ENCODE peak calls at places on chromosomes 11 and 22, in four cellular contexts. One of them, this sample, is unnamed.

GRCh38 chr11:75174781-75175370 is 24.0 kb downstream of the SLCO2B1 start:
- DNase-seq in HepG2: no peak
- DNase-seq in SK-N-SH: no peak
- DNase-seq in GM12878: no peak
- DNase-seq in this sample: no peak

GRCh38 chr22:22787151-22787550 is 100.5 kb upstream of the IGLL5 start:
- DNase-seq in HepG2: no peak
- DNase-seq in SK-N-SH: no peak
- DNase-seq in GM12878: no peak
- DNase-seq in this sample: no peak

GRCh38 chr11:46003647-46004046 is 81.2 kb downstream of the LARGE2 start:
- DNase-seq in HepG2: no peak
- DNase-seq in SK-N-SH: no peak
- DNase-seq in GM12878: no peak
- DNase-seq in this sample: no peak

GRCh38 chr11:2248242-2248641 is 22.1 kb downstream of the ASCL2 start:
- DNase-seq in HepG2: no peak
- DNase-seq in SK-N-SH: no peak
- DNase-seq in GM12878: no peak
- DNase-seq in this sample: no peak

GRCh38 chr11:67534070-67534679 is 10.9 kb upstream of the CABP2 start:
- DNase-seq in HepG2: no peak
- DNase-seq in SK-N-SH: no peak
- DNase-seq in GM12878: no peak
- DNase-seq in this sample: peak; percentile 52

GRCh38 chr11:17578958-17579357 is 31.9 kb downstream of the OTOG start:
- DNase-seq in HepG2: no peak
- DNase-seq in SK-N-SH: no peak
- DNase-seq in GM12878: no peak
- DNase-seq in this sample: no peak

GRCh38 chr22:40553014-40553579 is 83.4 kb downstream of the MRTFA start:
- DNase-seq in HepG2: no peak
- DNase-seq in SK-N-SH: no peak
- DNase-seq in GM12878: no peak
- DNase-seq in this sample: no peak

GRCh38 chr11:45446426-45446825 is 160.3 kb upstream of the SYT13 start:
- DNase-seq in HepG2: no peak
- DNase-seq in SK-N-SH: no peak
- DNase-seq in GM12878: no peak
- DNase-seq in this sample: no peak

GRCh38 chr11:117180661-117181585 is 2.4 kb downstream of the SIDT2 start:
- DNase-seq in HepG2: peak; percentile 76
- DNase-seq in SK-N-SH: peak; percentile 71
- DNase-seq in GM12878: peak; percentile 46
- DNase-seq in this sample: peak; percentile 66

GRCh38 chr22:22123960-22124278 is 120.7 kb upstream of the VPREB1 start:
- DNase-seq in HepG2: no peak
- DNase-seq in SK-N-SH: no peak
- DNase-seq in GM12878: no peak
- DNase-seq in this sample: no peak

GRCh38 chr11:121839821-121840220 is 276.2 kb downstream of the BLID start:
- DNase-seq in HepG2: no peak
- DNase-seq in SK-N-SH: no peak
- DNase-seq in GM12878: no peak
- DNase-seq in this sample: no peak

GRCh38 chr22:35160268-35160667 is 94.3 kb downstream of the ISX start:
- DNase-seq in HepG2: no peak
- DNase-seq in SK-N-SH: no peak
- DNase-seq in GM12878: no peak
- DNase-seq in this sample: no peak
- H3K4me3 ChIP-seq in HepG2: no peak overlapping the region
- H3K4me3 ChIP-seq in SK-N-SH: no peak overlapping the region
- H3K4me3 ChIP-seq in GM12878: no peak overlapping the region
- H3K4me3 ChIP-seq in this sample: no peak overlapping the region

GRCh38 chr11:62777389-62777788 is 6.2 kb downstream of the TAF6L start:
- DNase-seq in HepG2: no peak
- DNase-seq in SK-N-SH: no peak
- DNase-seq in GM12878: no peak
- DNase-seq in this sample: no peak
- TF ChIP-seq PBX3 in HepG2: no peak
- TF ChIP-seq PBX3 in SK-N-SH: no peak
- TF ChIP-seq PBX3 in GM12878: no peak
- TF ChIP-seq PBX3 in this sample: no peak

DNA sequence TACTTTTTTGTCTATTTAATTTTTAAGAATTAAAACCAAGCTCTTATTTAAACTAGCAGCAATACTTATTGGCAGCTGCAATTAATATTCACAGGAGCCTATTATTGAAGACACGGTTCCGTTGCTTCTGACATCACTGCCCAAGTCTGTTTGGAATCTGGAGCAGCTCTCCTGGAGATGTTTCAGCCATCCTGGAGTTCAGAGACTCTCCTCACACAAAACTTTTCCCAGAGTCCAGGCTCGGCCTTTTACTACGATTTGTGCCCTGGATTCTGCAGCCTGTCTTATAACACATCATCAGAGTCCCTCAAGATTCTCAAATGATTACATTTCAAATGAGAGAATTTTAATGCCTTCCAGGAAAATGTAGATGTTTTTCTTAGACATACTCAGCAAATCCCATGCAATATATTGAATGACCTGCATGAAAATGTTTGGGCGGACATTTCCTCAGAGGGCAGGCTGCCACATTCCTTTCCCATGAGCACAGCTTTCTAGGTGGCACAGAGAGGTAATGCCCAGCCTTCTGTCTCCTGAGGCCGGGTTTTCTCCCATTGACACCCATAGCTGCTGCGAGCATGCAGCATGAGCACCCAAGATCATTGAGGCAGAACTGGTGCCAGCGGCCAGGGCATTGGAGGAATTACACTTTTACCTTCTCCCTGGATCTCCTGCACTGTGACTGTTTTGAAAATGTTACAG is 129.1 kb downstream of the SNX19 start:
- DNase-seq in HepG2: no peak
- DNase-seq in SK-N-SH: no peak
- DNase-seq in GM12878: no peak
- DNase-seq in this sample: no peak
- H3K4me3 ChIP-seq in HepG2: no peak overlapping the region
- H3K4me3 ChIP-seq in SK-N-SH: no peak overlapping the region
- H3K4me3 ChIP-seq in GM12878: no peak overlapping the region
- H3K4me3 ChIP-seq in this sample: no peak overlapping the region

GRCh38 chr22:49291169-49291568 is 536.5 kb downstream of the BRD1 start:
- DNase-seq in HepG2: no peak
- DNase-seq in SK-N-SH: no peak
- DNase-seq in GM12878: no peak
- DNase-seq in this sample: no peak
- TF ChIP-seq PBX3 in HepG2: no peak
- TF ChIP-seq PBX3 in SK-N-SH: no peak
- TF ChIP-seq PBX3 in GM12878: no peak
- TF ChIP-seq PBX3 in this sample: no peak

GRCh38 chr11:128905345-128906184 is 14.4 kb downstream of the KCNJ5 start:
- DNase-seq in HepG2: no peak
- DNase-seq in SK-N-SH: peak; percentile 86
- DNase-seq in GM12878: no peak
- DNase-seq in this sample: peak; percentile 70

GRCh38 chr11:128906185-128907065 is 15.3 kb downstream of the KCNJ5 start:
- DNase-seq in HepG2: no peak
- DNase-seq in SK-N-SH: no peak
- DNase-seq in GM12878: no peak
- DNase-seq in this sample: no peak

GRCh38 chr11:128903248-128904041 is 12.3 kb downstream of the KCNJ5 start:
- DNase-seq in HepG2: no peak
- DNase-seq in SK-N-SH: no peak
- DNase-seq in GM12878: no peak
- DNase-seq in this sample: no peak

GRCh38 chr11:128904303-128904871 is 13.2 kb downstream of the KCNJ5 start:
- DNase-seq in HepG2: no peak
- DNase-seq in SK-N-SH: no peak
- DNase-seq in GM12878: no peak
- DNase-seq in this sample: no peak

DNA sequence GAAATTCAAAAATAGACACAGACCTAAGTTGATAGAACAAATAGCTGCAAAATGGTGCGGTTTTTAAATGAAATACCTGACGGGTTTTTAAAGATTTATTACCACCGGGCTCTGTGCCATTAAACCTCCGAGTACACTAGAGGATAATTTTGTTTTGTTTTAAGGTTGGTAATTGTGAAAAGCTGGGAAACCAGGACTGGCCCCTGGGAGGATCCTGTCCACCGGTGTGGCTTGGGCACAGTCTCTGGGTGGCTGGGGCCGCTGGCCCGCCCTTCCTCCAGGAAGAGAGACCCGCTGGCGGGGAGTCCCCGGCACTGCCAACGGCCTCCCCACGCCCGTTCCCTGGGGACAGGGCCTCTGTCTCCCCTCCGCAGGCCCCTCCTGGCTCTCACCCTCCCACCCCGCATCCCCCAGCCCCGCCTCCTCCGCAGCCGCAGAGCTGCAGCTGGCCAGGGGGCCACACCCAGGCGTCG is 13.8 kb downstream of the KCNJ5 start:
- DNase-seq in HepG2: no peak
- DNase-seq in SK-N-SH: peak; percentile 85
- DNase-seq in GM12878: no peak
- DNase-seq in this sample: peak; percentile 50
- H3K4me3 ChIP-seq in HepG2: no peak overlapping the region
- H3K4me3 ChIP-seq in SK-N-SH: peak overlapping the region; percentile 53
- H3K4me3 ChIP-seq in GM12878: peak overlapping the region; percentile 60
- H3K4me3 ChIP-seq in this sample: peak overlapping the region; percentile 64

DNA sequence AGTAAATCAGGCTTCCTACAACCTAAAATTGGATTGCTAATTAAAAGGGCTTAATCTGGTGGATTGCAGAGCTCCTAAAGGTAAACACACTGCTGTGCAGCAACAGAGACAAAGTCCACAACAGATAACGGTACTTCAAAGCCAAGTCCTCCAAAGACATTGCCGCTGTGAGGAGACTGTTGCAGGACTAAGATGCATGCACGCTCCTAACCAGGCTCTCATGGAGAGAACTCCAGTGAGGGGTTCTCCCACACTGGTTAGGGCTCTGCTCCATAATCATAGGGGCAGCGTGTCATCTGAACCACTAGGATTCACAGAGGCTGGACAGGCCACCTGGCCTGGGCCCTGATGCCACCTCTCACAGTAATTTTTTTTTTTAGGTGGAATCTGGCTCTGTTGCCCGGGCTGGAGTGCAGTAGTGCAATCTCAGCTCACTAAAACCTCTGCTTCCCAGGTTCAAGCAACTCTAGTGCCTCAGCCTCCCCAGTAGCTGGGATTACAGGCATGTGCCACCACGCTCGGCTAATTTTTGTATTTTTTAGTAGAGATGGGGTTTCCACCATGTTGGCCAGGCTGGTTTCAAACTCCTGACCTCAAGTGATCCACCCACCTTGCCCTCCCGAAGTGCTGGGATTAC is 56.9 kb upstream of the ARFGAP3 start:
- DNase-seq in HepG2: peak; percentile 93
- DNase-seq in SK-N-SH: no peak
- DNase-seq in GM12878: no peak
- DNase-seq in this sample: no peak
- TF ChIP-seq PBX3 in HepG2: no peak
- TF ChIP-seq PBX3 in SK-N-SH: no peak
- TF ChIP-seq PBX3 in GM12878: no peak
- TF ChIP-seq PBX3 in this sample: no peak

DNA sequence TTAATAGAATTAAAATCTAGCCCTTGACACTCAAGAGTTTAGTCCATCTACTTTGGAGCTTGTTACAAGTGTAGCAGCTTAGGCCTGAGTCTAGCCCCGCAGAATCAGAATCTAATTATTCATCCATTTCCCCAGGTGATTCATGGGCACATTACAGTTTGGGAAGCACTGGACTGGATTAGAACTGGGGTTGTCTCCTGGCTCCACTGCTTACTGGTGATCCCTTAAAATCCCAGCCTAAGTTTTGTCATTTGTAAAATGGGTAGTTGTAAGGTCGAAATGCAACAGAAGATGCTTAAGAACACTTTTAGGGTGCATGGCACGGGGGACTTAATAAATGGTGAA is 1.3 kb downstream of the STX3 start:
- DNase-seq in HepG2: no peak
- DNase-seq in SK-N-SH: no peak
- DNase-seq in GM12878: no peak
- DNase-seq in this sample: no peak
- H3K4me3 ChIP-seq in HepG2: peak overlapping the region; percentile 87
- H3K4me3 ChIP-seq in SK-N-SH: peak overlapping the region; percentile 90
- H3K4me3 ChIP-seq in GM12878: no peak overlapping the region
- H3K4me3 ChIP-seq in this sample: peak overlapping the region; percentile 93

GRCh38 chr22:19823638-19824196 is 31.0 kb downstream of the GNB1L start:
- DNase-seq in HepG2: peak; percentile 62
- DNase-seq in SK-N-SH: no peak
- DNase-seq in GM12878: no peak
- DNase-seq in this sample: no peak
- TF ChIP-seq PBX3 in HepG2: no peak
- TF ChIP-seq PBX3 in SK-N-SH: no peak
- TF ChIP-seq PBX3 in GM12878: no peak
- TF ChIP-seq PBX3 in this sample: no peak